ENCODE peak calls at places on chromosomes 1 and 21, in five cellular contexts. I is GM12865; O is neural progenitor cell; S is stimulated activated CD4-positive, alpha-beta T cell treated with anti-CD3 and anti-CD28 coated beads, Interleukin-15, amount 100 ng/mL, for 1 hour; Q is stimulated activated CD8-positive, alpha-beta memory T cell treated with anti-CD3 and anti-CD28 coated beads, Interleukin-4, amount 100 ng/mL, for 4 hours. T is an unnamed sample.

GRCh38 chr21:45644041-45644906 is 749 bp downstream of the PCBP3 start:
- DNase-seq in I (no peak), O (peak), S (no peak), Q (no peak), T (no peak)

GRCh38 chr1:147072371-147073061 is 99.8 kb downstream of the PRKAB2 start:
- DNase-seq in I (no peak), O (peak), S (no peak), Q (no peak), T (no peak)

GRCh38 chr1:81833722-81834121 is 33.0 kb downstream of the ADGRL2 start:
- DNase-seq in I (no peak), O (no peak), S (no peak), Q (no peak), T (no peak)

GRCh38 chr1:38991638-38992449 is 768 bp downstream of the AKIRIN1 start:
- DNase-seq in I (peak), O (peak), S (no peak), Q (no peak), T (peak)

GRCh38 chr1:41358152-41358937 is 2.9 kb upstream of the FOXO6 start:
- DNase-seq in I (no peak), O (peak), S (no peak), Q (no peak), T (no peak)

GRCh38 chr1:207645632-207646081 is 724 bp downstream of the CR1L start:
- DNase-seq in I (no peak), O (no peak), S (no peak), Q (no peak), T (peak)

GRCh38 chr21:46317710-46318463 is 5.8 kb downstream of the C21orf58 start:
- DNase-seq in I (no peak), O (peak), S (no peak), Q (no peak), T (no peak)

GRCh38 chr1:6614019-6614952 is 755 bp downstream of the PHF13 start:
- DNase-seq in I (peak), O (peak), S (peak), Q (no peak), T (peak)

GRCh38 chr21:42750737-42751530 is 97.5 kb downstream of the PDE9A start:
- DNase-seq in I (no peak), O (no peak), S (no peak), Q (no peak), T (no peak)

GRCh38 chr21:30623362-30623761 is 2.9 kb downstream of the KRTAP20-4 start:
- DNase-seq in I (no peak), O (no peak), S (no peak), Q (no peak), T (no peak)

GRCh38 chr1:52534928-52535764 is 17.7 kb downstream of the TUT4 start:
- DNase-seq in I (no peak), O (no peak), S (no peak), Q (no peak), T (peak)

GRCh38 chr1:160114085-160114484 is 1.5 kb upstream of the ATP1A2 start:
- DNase-seq in I (no peak), O (peak), S (no peak), Q (no peak), T (no peak)

GRCh38 chr1:48039088-48040049 is 42.2 kb upstream of the TRABD2B start:
- DNase-seq in I (peak), O (no peak), S (no peak), Q (no peak), T (no peak)

GRCh38 chr1:226632922-226633351 is 84.4 kb downstream of the STUM start:
- DNase-seq in I (no peak), O (no peak), S (no peak), Q (no peak), T (no peak)

GRCh38 chr1:226404904-226405222 is 3.0 kb downstream of the PARP1 start:
- DNase-seq in I (no peak), O (peak), S (no peak), Q (no peak), T (no peak)

GRCh38 chr1:71600023-71600422 is 519.2 kb upstream of the ZRANB2 start:
- DNase-seq in I (no peak), O (no peak), S (no peak), Q (no peak), T (no peak)

GRCh38 chr1:78035121-78035520 is 10.6 kb upstream of the GIPC2 start:
- DNase-seq in I (no peak), O (no peak), S (no peak), Q (no peak), T (no peak)

GRCh38 chr1:194331758-194332157 is 1145.3 kb upstream of the B3GALT2 start:
- DNase-seq in I (no peak), O (no peak), S (no peak), Q (no peak), T (no peak)

GRCh38 chr1:232655041-232655745 is 25.3 kb upstream of the SIPA1L2 start:
- DNase-seq in I (peak), O (no peak), S (no peak), Q (no peak), T (peak)

GRCh38 chr21:37970548-37970947 is 54.3 kb upstream of the KCNJ6 start:
- DNase-seq in I (no peak), O (no peak), S (no peak), Q (no peak), T (no peak)

GRCh38 chr1:14140800-14141526 is 441.0 kb downstream of the PRDM2 start:
- DNase-seq in I (no peak), O (no peak), S (no peak), Q (no peak), T (no peak)

GRCh38 chr1:20376880-20377494 is 86.3 kb downstream of the VWA5B1 start:
- DNase-seq in I (peak), O (peak), S (peak), Q (no peak), T (peak)

GRCh38 chr1:208557695-208558094 is 313.5 kb upstream of the PLXNA2 start:
- DNase-seq in I (no peak), O (no peak), S (no peak), Q (no peak), T (no peak)